ENCODE peak calls at places on chromosomes 13 and 19, in ten cellular contexts. C is progenitor cell of endocrine pancreas; K is cardiac muscle cell; Y is GM04504; F is adrenal gland; P is NCI-H1092 treated with DMSO at 0.1 percent for 48 hours; N is naive thymus-derived CD8-positive, alpha-beta T cell; M is RKO; Q is stimulated activated CD8-positive, alpha-beta memory T cell treated with anti-CD3 and anti-CD28 coated beads, Interleukin-2, amount 100 ng/mL, for 1 hour; U is posterior cingulate gyrus. X is an unnamed sample.

GRCh38 chr13:39527961-39528720 is 74.9 kb downstream of the LHFPL6 start:
- DNase-seq in Y (peak; percentile 76), Q (no peak), K (peak; percentile 83), U (peak; percentile 64), N (no peak), F (peak; percentile 27), C (no peak), M (peak; percentile 87), P (no peak), X (peak; percentile 74)

GRCh38 chr13:99225078-99225477 is 24.4 kb downstream of the UBAC2 start:
- DNase-seq in M (no peak), U (no peak), K (no peak), Y (no peak), Q (no peak), C (no peak), P (no peak), N (no peak), F (no peak), X (no peak)

GRCh38 chr19:46791944-46792343 is 3.5 kb upstream of the SLC1A5 start:
- DNase-seq in K (no peak), P (no peak), N (no peak), Q (no peak), U (no peak), M (no peak), F (no peak), C (no peak), Y (no peak), X (no peak)

GRCh38 chr19:3700242-3701032 is at the start of gene PIP5K1C:
- DNase-seq in Q (peak; percentile 87), K (peak; percentile 88), N (peak; percentile 98), M (peak; percentile 86), Y (peak; percentile 67), C (peak; percentile 94), U (peak; percentile 98), P (peak; percentile 81), F (peak; percentile 92), X (no peak)

GRCh38 chr19:13692096-13692495 is 72.2 kb upstream of the MRI1 start:
- DNase-seq in K (peak; percentile 29), Q (no peak), F (peak; percentile 16), P (peak; percentile 51), N (no peak), U (peak; percentile 92), Y (peak; percentile 30), M (peak; percentile 84), C (no peak), X (no peak)

GRCh38 chr13:85223883-85224656 is 575.1 kb downstream of the SLITRK6 start:
- DNase-seq in C (no peak), M (no peak), N (no peak), F (no peak), U (no peak), K (peak; percentile 13), Q (no peak), Y (no peak), P (no peak), X (no peak)

GRCh38 chr13:36432106-36432544 is at the start of gene CCNA1:
- DNase-seq in U (peak; percentile 93), K (peak; percentile 25), M (no peak), F (peak; percentile 38), Y (no peak), N (no peak), Q (no peak), C (peak; percentile 24), P (peak; percentile 68), X (no peak)

GRCh38 chr13:51806571-51806970 is 2.6 kb upstream of the DHRS12 start:
- DNase-seq in K (peak; percentile 34), N (no peak), F (peak; percentile 45), U (no peak), Y (no peak), M (peak; percentile 30), Q (no peak), P (peak; percentile 9), C (no peak), X (no peak)

GRCh38 chr13:112113355-112113754 is 46.4 kb downstream of the SOX1 start:
- DNase-seq in N (no peak), M (no peak), K (no peak), Q (no peak), F (no peak), C (no peak), P (peak; percentile 18), U (no peak), Y (no peak), X (no peak)

GRCh38 chr13:44557986-44558385 is 18.1 kb downstream of the TSC22D1 start:
- DNase-seq in M (no peak), F (no peak), Q (no peak), Y (no peak), K (no peak), P (no peak), C (no peak), U (no peak), N (no peak), X (no peak)

GRCh38 chr13:79432086-79432485 is 26.0 kb upstream of the RBM26 start:
- DNase-seq in M (no peak), Y (no peak), U (no peak), K (no peak), F (no peak), Q (no peak), P (no peak), C (no peak), N (no peak), X (no peak)

GRCh38 chr19:15421136-15421535 is 2.3 kb upstream of the AKAP8L start:
- DNase-seq in C (no peak), P (no peak), M (no peak), K (no peak), Q (no peak), Y (no peak), F (no peak), U (peak; percentile 66), N (no peak), X (no peak)

GRCh38 chr13:30908416-30908980 is 2.4 kb downstream of the MEDAG start:
- DNase-seq in Q (no peak), M (no peak), K (peak; percentile 92), N (no peak), F (no peak), Y (no peak), C (no peak), U (no peak), P (no peak), X (no peak)

GRCh38 chr19:1252221-1252817 is 3.9 kb downstream of the MIDN start:
- DNase-seq in M (peak; percentile 84), P (no peak), F (no peak), Y (peak; percentile 94), N (peak; percentile 46), K (peak; percentile 99), C (no peak), Q (no peak), U (peak; percentile 94), X (no peak)

GRCh38 chr19:54435551-54436016 is 13.4 kb upstream of the LENG8 start:
- DNase-seq in C (no peak), Y (no peak), Q (no peak), U (peak; percentile 76), P (no peak), M (no peak), K (no peak), F (no peak), N (no peak), X (no peak)

X was measured in HFF-Myc.